ENCODE peak calls at places on chromosomes 6 and 20, in six cellular contexts. C, W, Q, E, F and D are unnamed samples.

GRCh38 chr6:169921227-169921626 is 169.8 kb downstream of the ERMARD start:
- DNase-seq in W (no peak), E (no peak), C (no peak), Q (no peak), F (no peak), D (no peak)

GRCh38 chr6:35377002-35377401 is 34.6 kb downstream of the PPARD start:
- DNase-seq in Q (no peak), F (no peak), E (no peak), W (no peak), C (no peak), D (no peak)

GRCh38 chr20:33664762-33665144 is 2.0 kb upstream of the ACTL10 start:
- DNase-seq in Q (no peak), C (no peak), F (no peak), E (no peak), W (peak; percentile 39), D (no peak)

GRCh38 chr20:38001981-38002380 is 31.3 kb downstream of the TTI1 start:
- DNase-seq in F (no peak), Q (no peak), W (no peak), E (no peak), C (no peak), D (no peak)

GRCh38 chr6:44254957-44255808 is 2.1 kb downstream of the SLC35B2 start:
- DNase-seq in W (no peak), Q (peak; percentile 25), E (peak; percentile 23), F (peak; percentile 42), C (peak; percentile 47), D (peak; percentile 41)

GRCh38 chr6:168956884-168957730 is 296.5 kb downstream of the THBS2 start:
- DNase-seq in F (peak; percentile 60), Q (peak; percentile 50), W (peak; percentile 77), C (peak; percentile 78), E (peak; percentile 64), D (peak; percentile 37)

GRCh38 chr6:153059311-153059710 is 56.8 kb upstream of the MTRF1L start:
- DNase-seq in E (no peak), Q (no peak), C (no peak), F (no peak), W (no peak), D (no peak)

GRCh38 chr20:39358052-39358451 is 395.9 kb downstream of the DHX35 start:
- DNase-seq in E (no peak), W (no peak), C (no peak), F (no peak), Q (peak; percentile 42), D (peak; percentile 71)

GRCh38 chr6:6556738-6557503 is 31.6 kb upstream of the LY86 start:
- DNase-seq in C (peak; percentile 81), F (peak; percentile 31), Q (peak; percentile 63), W (peak; percentile 64), E (no peak), D (peak; percentile 39)

GRCh38 chr6:82246802-82247633 is 526 bp downstream of the IBTK start:
- DNase-seq in F (peak; percentile 74), W (peak; percentile 81), Q (peak; percentile 49), C (peak; percentile 87), E (no peak), D (peak; percentile 36)

GRCh38 chr20:61924211-61924857 is 141.3 kb downstream of the TAF4 start:
- DNase-seq in F (no peak), C (no peak), W (no peak), E (no peak), Q (no peak), D (no peak)

GRCh38 chr20:6026051-6026450 is 27.8 kb downstream of the LRRN4 start:
- DNase-seq in C (no peak), W (no peak), Q (no peak), F (no peak), E (peak; percentile 62), D (no peak)

GRCh38 chr6:107237992-107238660 is 122.8 kb upstream of the BEND3 start:
- DNase-seq in E (no peak), C (no peak), F (no peak), Q (no peak), W (no peak), D (no peak)

GRCh38 chr6:44022671-44023352 is 104.4 kb downstream of the MRPL14 start:
- DNase-seq in F (no peak), Q (no peak), C (no peak), W (no peak), E (no peak), D (no peak)

GRCh38 chr6:167965602-167966539 is 31.6 kb upstream of the KIF25 start:
- DNase-seq in E (no peak), F (no peak), C (no peak), W (no peak), Q (no peak), D (no peak)

GRCh38 chr6:125913864-125914351 is 42.7 kb upstream of the HINT3 start:
- DNase-seq in C (no peak), Q (no peak), F (peak; percentile 93), E (peak; percentile 92), W (no peak), D (no peak)

GRCh38 chr6:90650041-90650948 is 63.4 kb upstream of the MAP3K7 start:
- DNase-seq in F (no peak), W (no peak), C (no peak), E (no peak), Q (no peak), D (no peak)

GRCh38 chr20:2386516-2387179 is 5.9 kb downstream of the TGM6 start:
- DNase-seq in C (no peak), W (no peak), Q (no peak), F (no peak), E (peak; percentile 99), D (no peak)

GRCh38 chr6:20604159-20604558 is 69.9 kb downstream of the CDKAL1 start:
- DNase-seq in W (no peak), Q (no peak), F (no peak), E (no peak), C (no peak), D (no peak)

GRCh38 chr20:4585104-4585753 is 136.5 kb upstream of the PRND start:
- DNase-seq in Q (no peak), C (peak; percentile 12), E (peak; percentile 87), W (no peak), F (no peak), D (no peak)

GRCh38 chr6:47376930-47377329 is 67.2 kb upstream of the TNFRSF21 start:
- DNase-seq in Q (no peak), E (no peak), C (no peak), F (no peak), W (no peak), D (no peak)

DNA sequence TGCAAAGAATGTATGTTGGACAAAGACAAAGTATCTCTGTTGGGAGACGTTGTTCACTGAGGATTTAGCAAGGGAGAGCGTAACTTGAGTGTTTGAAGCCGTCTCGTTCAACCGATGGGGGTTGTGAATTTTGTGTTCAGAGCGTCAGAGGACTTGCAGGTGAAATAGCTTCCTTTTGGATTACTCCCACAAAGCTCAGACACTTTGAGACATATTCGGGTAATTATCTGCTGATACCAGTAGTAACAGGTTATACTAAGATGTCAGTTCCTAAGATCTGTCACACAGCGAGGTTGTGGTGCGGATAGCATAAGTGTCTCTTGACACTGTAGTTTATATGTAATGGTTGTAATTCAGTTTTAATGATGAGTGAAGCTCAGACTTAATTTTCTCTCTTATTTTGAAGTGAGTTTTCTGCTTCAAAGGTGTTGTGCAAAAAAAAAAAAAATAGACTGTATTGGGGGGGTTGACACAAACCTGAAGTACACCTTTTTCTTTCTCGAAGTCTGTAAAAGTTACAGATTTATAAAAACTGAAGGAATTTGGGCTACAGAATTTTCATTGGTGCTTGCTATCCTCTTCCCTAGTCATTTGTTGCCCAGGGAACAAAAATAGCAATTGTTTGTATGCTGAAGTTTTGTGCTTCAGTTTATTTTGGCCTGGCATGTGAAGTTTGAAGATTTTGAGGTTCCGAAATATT is 1.7 kb downstream of the ASXL1 start:
- DNase-seq in C (no peak), Q (no peak), F (no peak), E (peak; percentile 45), W (peak; percentile 17), D (peak; percentile 14)
- H3K4me1 ChIP-seq in C (peaks cover 21% of the 10 kb centered on the region), Q (peaks cover 54% of the 10 kb centered on the region), F (peaks cover 59% of the 10 kb centered on the region), E (no peaks in the 10 kb centered on the region), W (peaks cover 21% of the 10 kb centered on the region), D (peaks cover 17% of the 10 kb centered on the region)

DNA sequence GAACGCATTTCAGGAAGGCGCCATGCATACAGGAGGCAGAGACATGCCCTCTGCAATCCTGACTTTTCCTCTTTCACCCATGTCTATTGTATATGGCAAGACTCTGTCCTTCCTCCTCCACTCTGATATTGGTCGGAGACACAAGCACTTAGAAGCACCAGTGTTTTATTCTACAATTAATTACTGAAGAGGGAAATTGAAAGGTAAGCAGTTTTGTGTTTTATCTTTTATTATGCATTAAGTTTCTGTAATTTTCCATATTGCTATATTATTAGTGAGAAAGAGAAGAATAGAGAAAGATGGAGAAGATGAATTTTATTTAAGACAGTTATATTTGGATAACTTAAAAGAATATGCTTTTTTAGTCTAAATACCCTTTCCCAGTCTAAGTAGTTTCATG is 13.5 kb downstream of the ARID1B start:
- DNase-seq in C (no peak), E (no peak), W (no peak), Q (no peak), F (no peak), D (no peak)
- H3K4me1 ChIP-seq in C (peaks cover 68% of the 10 kb centered on the region), E (peaks cover 14% of the 10 kb centered on the region), W (peaks cover 12% of the 10 kb centered on the region), Q (peaks cover 21% of the 10 kb centered on the region), F (peaks cover 26% of the 10 kb centered on the region), D (no peaks in the 10 kb centered on the region)

DNA sequence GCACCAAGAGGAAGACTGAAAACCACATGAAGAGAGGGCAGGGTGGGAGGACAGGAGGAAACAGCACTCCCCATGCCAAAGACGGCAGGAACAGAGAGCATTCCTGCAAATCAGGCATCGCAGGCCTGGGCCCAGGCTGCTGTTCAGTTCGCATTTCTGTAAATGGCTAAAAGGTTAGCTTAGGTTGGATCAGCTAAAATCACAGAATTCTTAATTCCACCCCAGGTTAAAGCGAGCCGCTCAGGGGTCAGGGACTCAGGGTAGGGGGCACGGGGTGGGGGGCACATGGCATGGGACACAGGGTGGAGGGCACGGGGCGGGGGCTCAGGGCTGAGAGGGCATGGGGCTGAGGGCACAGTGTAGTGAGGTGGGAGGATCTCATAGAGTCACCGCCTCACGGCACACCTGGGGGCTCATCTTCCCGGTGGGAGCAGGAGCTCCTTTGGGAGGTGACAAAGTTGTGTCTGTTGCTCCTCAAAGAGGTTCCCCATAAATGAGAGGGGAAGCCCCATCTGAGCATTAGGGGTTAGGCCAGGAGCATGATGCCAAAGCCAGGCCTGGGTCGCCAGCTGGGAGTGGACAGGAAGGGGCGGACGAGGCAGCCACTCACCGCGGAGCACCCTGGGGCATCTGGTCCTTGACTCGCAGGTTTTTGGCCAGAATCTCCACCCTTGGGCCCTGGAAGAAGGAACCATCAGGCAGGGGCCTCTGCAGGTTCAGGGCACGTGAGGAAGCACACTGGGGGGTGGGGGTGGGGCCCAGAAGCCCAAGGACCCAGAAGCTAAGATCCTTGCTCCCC is 200.7 kb downstream of the PREX1 start:
- DNase-seq in E (no peak), C (no peak), W (peak; percentile 47), Q (no peak), F (no peak), D (no peak)
- H3K4me1 ChIP-seq in E (no peaks in the 10 kb centered on the region), C (no peaks in the 10 kb centered on the region), W (no peaks in the 10 kb centered on the region), Q (peaks cover 17% of the 10 kb centered on the region), F (peaks cover 2% of the 10 kb centered on the region), D (no peaks in the 10 kb centered on the region)

GRCh38 chr20:21704408-21705385 is 767 bp upstream of the PAX1 start:
- DNase-seq in E (no peak), F (no peak), C (peak; percentile 71), Q (no peak), W (no peak), D (peak; percentile 30)

GRCh38 chr20:21702553-21703467 is 2.7 kb upstream of the PAX1 start:
- DNase-seq in C (peak; percentile 91), F (peak; percentile 65), W (peak; percentile 80), E (no peak), Q (no peak), D (peak; percentile 56)

GRCh38 chr20:21705466-21706344 is at the start of gene PAX1:
- DNase-seq in W (no peak), Q (no peak), F (peak; percentile 16), C (peak; percentile 52), E (no peak), D (peak; percentile 25)

GRCh38 chr20:21702001-21702400 is 3.5 kb upstream of the PAX1 start:
- DNase-seq in E (no peak), F (no peak), Q (no peak), W (no peak), C (peak; percentile 52), D (no peak)

GRCh38 chr20:21703740-21704407 is 1.6 kb upstream of the PAX1 start:
- DNase-seq in W (no peak), F (no peak), Q (no peak), E (no peak), C (peak; percentile 32), D (no peak)
- H3K4me1 ChIP-seq in W (no peaks in the 10 kb centered on the region), F (no peaks in the 10 kb centered on the region), Q (no peaks in the 10 kb centered on the region), E (no peaks in the 10 kb centered on the region), C (peaks cover 31% of the 10 kb centered on the region), D (peaks cover 8% of the 10 kb centered on the region)